ENCODE peak calls at places on chromosomes 5 and 9, in six cellular contexts. Y, W, B, T, R and S are unnamed samples.
A peak's percentile ranks its signal among the peaks of the same experiment; 100 is the strongest.

GRCh38 chr9:76045217-76045616 is 154.7 kb downstream of the PCSK5 start:
- DNase-seq in Y (no peak), W (no peak), B (no peak), T (no peak), R (no peak), S (no peak)

GRCh38 chr5:1931590-1932138 is 48.9 kb upstream of the IRX4 start:
- DNase-seq in Y (no peak), W (peak; percentile 37), B (no peak), T (no peak), R (peak; percentile 37), S (no peak)

GRCh38 chr5:131997727-131998117 is 13.7 kb downstream of the ACSL6 start:
- DNase-seq in Y (no peak), W (no peak), B (no peak), T (no peak), R (no peak), S (no peak)

GRCh38 chr9:101674165-101674564 is 64.3 kb downstream of the GRIN3A start:
- DNase-seq in Y (no peak), W (no peak), B (no peak), T (no peak), R (no peak), S (no peak)

GRCh38 chr5:129608350-129608749 is 139.5 kb upstream of the MINAR2 start:
- DNase-seq in Y (no peak), W (no peak), B (no peak), T (no peak), R (no peak), S (no peak)

GRCh38 chr5:138138949-138139775 is at the start of gene NME5:
- DNase-seq in Y (peak; percentile 40), W (peak; percentile 41), B (no peak), T (no peak), R (peak; percentile 66), S (no peak)

GRCh38 chr9:105259274-105259673 is 14.8 kb downstream of the SLC44A1 start:
- DNase-seq in Y (no peak), W (no peak), B (no peak), T (no peak), R (no peak), S (no peak)

GRCh38 chr5:135394095-135394494 is 4.9 kb downstream of the MACROH2A1 start:
- DNase-seq in Y (no peak), W (no peak), B (no peak), T (no peak), R (no peak), S (no peak)

GRCh38 chr5:146447734-146448380 is 724 bp downstream of the TCERG1 start:
- DNase-seq in Y (peak; percentile 55), W (no peak), B (peak; percentile 33), T (no peak), R (peak; percentile 37), S (no peak)

GRCh38 chr5:40383719-40384651 is 295.7 kb upstream of the PTGER4 start:
- DNase-seq in Y (peak; percentile 87), W (no peak), B (peak; percentile 56), T (no peak), R (no peak), S (peak; percentile 16)

GRCh38 chr5:110064593-110065268 is 375.0 kb downstream of the MAN2A1 start:
- DNase-seq in Y (no peak), W (no peak), B (no peak), T (no peak), R (no peak), S (no peak)

GRCh38 chr9:75108571-75108970 is 20.3 kb downstream of the OSTF1 start:
- DNase-seq in Y (peak; percentile 79), W (peak; percentile 61), B (no peak), T (no peak), R (no peak), S (peak; percentile 23)

GRCh38 chr9:127778280-127779135 is at the start of gene SH2D3C:
- DNase-seq in Y (no peak), W (no peak), B (no peak), T (no peak), R (no peak), S (no peak)

GRCh38 chr5:125293223-125293622 is 546.8 kb upstream of the ZNF608 start:
- DNase-seq in Y (no peak), W (no peak), B (no peak), T (no peak), R (no peak), S (no peak)

GRCh38 chr5:32261198-32261597 is 51.5 kb downstream of the MTMR12 start:
- DNase-seq in Y (no peak), W (no peak), B (no peak), T (no peak), R (no peak), S (no peak)

GRCh38 chr9:132169672-132170392 is 8.0 kb downstream of the NTNG2 start:
- DNase-seq in Y (peak; percentile 51), W (no peak), B (peak; percentile 68), T (no peak), R (peak; percentile 68), S (no peak)

GRCh38 chr5:179409806-179410205 is 64.5 kb upstream of the ADAMTS2 start:
- DNase-seq in Y (no peak), W (no peak), B (no peak), T (no peak), R (no peak), S (no peak)

GRCh38 chr9:118009585-118009984 is 305.4 kb downstream of the TLR4 start:
- DNase-seq in Y (no peak), W (no peak), B (no peak), T (no peak), R (no peak), S (no peak)

GRCh38 chr5:140794594-140795258 is at the start of gene PCDHA2:
- DNase-seq in Y (no peak), W (no peak), B (no peak), T (no peak), R (peak; percentile 65), S (no peak)

GRCh38 chr5:64637837-64638443 is 52.4 kb upstream of the SHISAL2B start:
- DNase-seq in Y (no peak), W (no peak), B (no peak), T (no peak), R (no peak), S (no peak)

GRCh38 chr5:126490167-126490937 is 67.1 kb downstream of the GRAMD2B start:
- DNase-seq in Y (no peak), W (no peak), B (no peak), T (peak; percentile 57), R (no peak), S (peak; percentile 66)

GRCh38 chr9:20216438-20216837 is 405.9 kb downstream of the MLLT3 start:
- DNase-seq in Y (no peak), W (no peak), B (no peak), T (no peak), R (no peak), S (no peak)

GRCh38 chr5:168118042-168118668 is 173.3 kb upstream of the WWC1 start:
- DNase-seq in Y (no peak), W (no peak), B (no peak), T (no peak), R (no peak), S (no peak)

GRCh38 chr5:31781772-31782171 is 142.8 kb downstream of the PDZD2 start:
- DNase-seq in Y (no peak), W (no peak), B (peak; percentile 50), T (no peak), R (no peak), S (no peak)

GRCh38 chr9:109113239-109113638 is 6.5 kb downstream of the TMEM245 start:
- DNase-seq in Y (no peak), W (no peak), B (no peak), T (no peak), R (no peak), S (no peak)

GRCh38 chr5:107739661-107740060 is 68.9 kb upstream of the EFNA5 start:
- DNase-seq in Y (no peak), W (no peak), B (peak; percentile 30), T (no peak), R (peak; percentile 46), S (no peak)

GRCh38 chr5:83407931-83408330 is 63.6 kb upstream of the VCAN start:
- DNase-seq in Y (peak; percentile 8), W (no peak), B (no peak), T (no peak), R (no peak), S (no peak)

GRCh38 chr9:90331826-90332575 is 310.6 kb downstream of the DIRAS2 start:
- DNase-seq in Y (peak; percentile 63), W (no peak), B (no peak), T (no peak), R (peak; percentile 25), S (peak; percentile 32)

GRCh38 chr5:137461636-137462596 is 37.2 kb downstream of the SPOCK1 start:
- DNase-seq in Y (no peak), W (no peak), B (no peak), T (no peak), R (no peak), S (no peak)

DNA sequence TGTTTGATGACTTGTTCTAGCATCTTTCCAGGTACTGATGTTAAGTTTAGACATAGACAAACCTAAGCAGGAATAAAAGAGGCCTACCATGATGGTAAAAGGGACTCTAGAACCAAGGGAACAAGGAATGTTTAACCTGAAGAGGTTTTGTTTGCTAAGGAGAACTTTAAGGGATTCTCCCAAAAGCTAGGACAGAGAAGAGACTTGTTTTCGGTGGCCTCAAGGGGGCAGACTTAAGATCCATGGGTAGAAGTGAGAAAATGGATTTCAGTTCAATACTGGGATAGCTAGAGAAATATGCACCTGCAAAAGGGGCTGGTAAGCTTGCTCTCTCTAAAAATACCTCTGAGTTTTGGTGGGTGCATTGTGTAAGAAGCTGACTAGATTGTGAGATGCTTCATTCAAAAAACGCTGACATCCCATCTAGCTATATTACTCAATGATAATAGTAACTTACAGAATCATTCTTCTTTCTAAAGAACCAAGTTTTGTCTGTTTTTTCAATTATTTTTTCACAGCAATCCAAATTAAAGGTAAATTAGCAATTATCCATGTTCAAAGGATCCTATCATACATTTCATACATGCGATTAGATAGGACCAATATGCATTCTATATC is 5.5 kb upstream of the ADRB2 start:
- DNase-seq in Y (peak; percentile 50), W (no peak), B (no peak), T (no peak), R (no peak), S (no peak)
- TF ChIP-seq CTCF in Y (peak; percentile 59), W (no peak), B (peak; percentile 53), T (no peak), R (peak; percentile 43), S (peak; percentile 73)

GRCh38 chr5:74534397-74535129 is 106.0 kb downstream of the ENC1 start:
- DNase-seq in Y (no peak), W (no peak), B (no peak), T (no peak), R (no peak), S (no peak)

GRCh38 chr5:74529101-74529500 is 111.4 kb downstream of the ENC1 start:
- DNase-seq in Y (no peak), W (no peak), B (no peak), T (no peak), R (no peak), S (no peak)

GRCh38 chr5:74526111-74526510 is 114.4 kb downstream of the ENC1 start:
- DNase-seq in Y (no peak), W (no peak), B (no peak), T (no peak), R (no peak), S (no peak)

GRCh38 chr5:74530316-74530917 is 110.1 kb downstream of the ENC1 start:
- DNase-seq in Y (peak; percentile 47), W (no peak), B (no peak), T (no peak), R (no peak), S (no peak)
- TF ChIP-seq CTCF in Y (no peak), W (no peak), B (no peak), T (no peak), R (no peak), S (no peak)

GRCh38 chr9:80595192-80595591 is 1023.4 kb downstream of the TLE4 start:
- DNase-seq in Y (no peak), W (no peak), B (no peak), T (no peak), R (no peak), S (no peak)
- TF ChIP-seq CTCF in Y (no peak), W (no peak), B (no peak), T (no peak), R (no peak), S (no peak)

GRCh38 chr5:150710165-150710564 is 9.3 kb upstream of the RBM22 start:
- DNase-seq in Y (no peak), W (no peak), B (peak; percentile 22), T (no peak), R (no peak), S (no peak)
- TF ChIP-seq CTCF in Y (peak; percentile 39), W (no peak), B (peak; percentile 44), T (no peak), R (peak; percentile 15), S (peak; percentile 35)